ENCODE peak calls at places on chromosomes 13 and 19, in four cellular contexts. K, C, F and W are unnamed samples.

GRCh38 chr13:79128158-79128557 is 277.9 kb downstream of the RBM26 start:
- DNase-seq in F (peak; percentile 6), C (peak; percentile 74), K (peak; percentile 18), W (no peak)

GRCh38 chr13:111920932-111921705 is 145.8 kb upstream of the SOX1 start:
- DNase-seq in F (no peak), K (no peak), C (no peak), W (no peak)

GRCh38 chr19:55156202-55157063 is 1.1 kb downstream of the TNNI3 start:
- DNase-seq in F (peak; percentile 50), C (peak; percentile 25), K (peak; percentile 44), W (no peak)

GRCh38 chr19:3075605-3076431 is 13.5 kb upstream of the TLE5 start:
- DNase-seq in F (no peak), C (no peak), K (no peak), W (no peak)

GRCh38 chr13:29885967-29886366 is 35.5 kb upstream of the UBL3 start:
- DNase-seq in F (no peak), C (no peak), K (no peak), W (no peak)

GRCh38 chr19:8307400-8307964 is 676 bp downstream of the CD320 start:
- DNase-seq in C (no peak), F (no peak), K (no peak), W (no peak)

GRCh38 chr13:84553252-84553651 is 671.0 kb upstream of the SLITRK1 start:
- DNase-seq in F (no peak), C (no peak), K (no peak), W (no peak)

GRCh38 chr13:46893820-46894533 is 2.9 kb downstream of the HTR2A start:
- DNase-seq in C (peak; percentile 36), F (peak; percentile 32), K (peak; percentile 17), W (peak; percentile 71)

GRCh38 chr19:17716309-17716929 is 2.9 kb upstream of the MAP1S start:
- DNase-seq in K (no peak), F (no peak), C (no peak), W (no peak)
- TF ChIP-seq CTCF in K (no peak), F (peak; percentile 36), C (no peak), W (no peak)

GRCh38 chr19:28700176-28700575 is 512.8 kb downstream of the UQCRFS1 start:
- DNase-seq in F (no peak), K (no peak), C (no peak), W (no peak)

GRCh38 chr19:28701491-28701890 is 511.5 kb downstream of the UQCRFS1 start:
- DNase-seq in C (peak; percentile 57), F (no peak), K (no peak), W (no peak)

GRCh38 chr19:28703400-28703956 is 509.5 kb downstream of the UQCRFS1 start:
- DNase-seq in K (no peak), F (no peak), C (no peak), W (no peak)

GRCh38 chr19:28706693-28707092 is 506.3 kb downstream of the UQCRFS1 start:
- DNase-seq in F (no peak), K (no peak), C (no peak), W (no peak)

DNA sequence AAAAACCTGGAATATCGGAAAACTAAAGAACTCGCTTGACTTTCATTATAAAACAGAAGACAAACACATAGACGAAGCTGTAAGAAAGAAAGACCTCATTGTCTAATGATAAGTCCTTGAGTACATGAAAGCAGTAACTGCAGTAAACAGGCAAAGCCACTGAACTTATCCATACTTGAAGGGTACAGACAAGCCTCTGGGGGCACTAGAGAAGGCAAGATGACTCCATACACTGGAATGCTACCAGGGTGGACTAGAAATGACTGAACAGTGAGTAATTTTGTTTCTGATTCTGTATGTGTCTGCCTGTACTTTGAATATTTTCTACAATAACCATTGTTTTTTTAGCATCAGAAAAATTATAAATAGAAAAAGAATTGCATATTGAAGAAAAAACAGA is 507.9 kb downstream of the UQCRFS1 start:
- DNase-seq in F (peak; percentile 80), C (peak; percentile 92), K (peak; percentile 62), W (no peak)
- TF ChIP-seq CTCF in F (peak; percentile 72), C (peak; percentile 54), K (peak; percentile 47), W (no peak)

GRCh38 chr13:83150616-83151307 is 731.5 kb downstream of the SLITRK1 start:
- DNase-seq in F (no peak), K (no peak), C (no peak), W (no peak)
- TF ChIP-seq CTCF in F (no peak), K (no peak), C (no peak), W (no peak)

GRCh38 chr19:11137542-11138384 is 17.8 kb downstream of the SPC24 start:
- DNase-seq in C (peak; percentile 81), K (peak; percentile 84), F (peak; percentile 77), W (peak; percentile 81)
- TF ChIP-seq CTCF in C (peak; percentile 83), K (peak; percentile 89), F (peak; percentile 88), W (peak; percentile 95)

GRCh38 chr13:21297914-21298831 is 121.7 kb downstream of the MRPL57 start:
- DNase-seq in C (peak; percentile 89), F (peak; percentile 78), K (peak; percentile 87), W (peak; percentile 90)

DNA sequence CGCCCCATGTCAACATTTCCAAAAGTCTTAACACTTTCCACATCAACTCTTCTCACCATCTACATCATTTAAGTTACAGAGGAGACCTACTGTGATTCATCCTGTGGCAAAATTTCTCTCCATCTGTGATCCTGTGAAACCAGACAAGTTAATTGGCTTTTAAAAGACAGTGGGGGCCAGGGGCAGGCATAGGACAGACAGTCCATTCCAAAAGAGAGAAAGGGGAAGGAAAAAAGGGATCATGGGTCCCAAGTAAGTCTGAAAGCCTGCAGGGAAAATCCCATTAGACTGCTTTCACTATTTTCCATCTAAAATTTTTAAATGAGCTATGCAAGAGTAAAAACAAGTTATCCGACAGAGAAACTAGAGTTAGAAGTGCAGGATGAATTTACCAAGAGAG is 121.0 kb downstream of the MRPL57 start:
- DNase-seq in K (no peak), C (peak; percentile 17), F (no peak), W (no peak)
- TF ChIP-seq CTCF in K (no peak), C (no peak), F (no peak), W (no peak)

GRCh38 chr13:92172191-92172590 is 773.8 kb downstream of the GPC5 start:
- DNase-seq in F (no peak), C (peak; percentile 63), K (peak; percentile 3), W (no peak)

GRCh38 chr13:92173254-92173653 is 774.8 kb downstream of the GPC5 start:
- DNase-seq in F (no peak), C (no peak), K (no peak), W (no peak)

DNA sequence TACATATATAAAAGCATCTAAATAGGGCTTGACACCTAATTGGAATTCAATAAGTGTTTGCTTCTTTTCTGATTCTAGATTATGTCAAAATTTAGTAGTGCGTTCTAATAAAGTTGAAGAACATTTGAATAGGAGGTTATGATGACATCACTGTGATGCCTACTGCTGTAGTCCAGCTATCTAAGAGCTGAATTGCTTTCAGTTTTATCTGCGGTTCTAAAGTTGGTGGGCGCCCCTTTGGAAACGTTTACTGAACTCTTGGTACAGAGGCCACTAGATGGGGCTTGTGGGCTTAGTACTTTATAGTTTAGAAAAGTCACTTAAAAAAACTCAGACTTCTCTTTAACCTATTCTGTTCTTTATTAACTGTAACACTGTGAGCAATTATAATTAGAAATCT is 776.9 kb downstream of the GPC5 start:
- DNase-seq in C (peak; percentile 80), F (peak; percentile 78), K (peak; percentile 62), W (no peak)
- TF ChIP-seq CTCF in C (peak; percentile 69), F (peak; percentile 74), K (peak; percentile 50), W (peak; percentile 38)

GRCh38 chr13:105147481-105147880 is 1388.0 kb downstream of the EFNB2 start:
- DNase-seq in F (no peak), C (peak; percentile 11), K (no peak), W (no peak)

GRCh38 chr13:105139380-105140285 is 1395.8 kb downstream of the EFNB2 start:
- DNase-seq in K (peak; percentile 62), C (peak; percentile 6), F (peak; percentile 34), W (peak; percentile 18)

GRCh38 chr13:105142556-105142955 is 1392.9 kb downstream of the EFNB2 start:
- DNase-seq in F (no peak), K (no peak), C (no peak), W (no peak)

GRCh38 chr13:105144936-105145335 is 1390.5 kb downstream of the EFNB2 start:
- DNase-seq in F (no peak), K (no peak), C (no peak), W (no peak)

GRCh38 chr13:105144020-105144419 is 1391.4 kb downstream of the EFNB2 start:
- DNase-seq in K (no peak), F (no peak), C (no peak), W (no peak)
- TF ChIP-seq CTCF in K (no peak), F (peak; percentile 5), C (no peak), W (no peak)

GRCh38 chr19:1455002-1455335 is 5.0 kb downstream of the APC2 start:
- DNase-seq in K (no peak), F (no peak), C (no peak), W (no peak)
- TF ChIP-seq CTCF in K (no peak), F (no peak), C (no peak), W (no peak)

DNA sequence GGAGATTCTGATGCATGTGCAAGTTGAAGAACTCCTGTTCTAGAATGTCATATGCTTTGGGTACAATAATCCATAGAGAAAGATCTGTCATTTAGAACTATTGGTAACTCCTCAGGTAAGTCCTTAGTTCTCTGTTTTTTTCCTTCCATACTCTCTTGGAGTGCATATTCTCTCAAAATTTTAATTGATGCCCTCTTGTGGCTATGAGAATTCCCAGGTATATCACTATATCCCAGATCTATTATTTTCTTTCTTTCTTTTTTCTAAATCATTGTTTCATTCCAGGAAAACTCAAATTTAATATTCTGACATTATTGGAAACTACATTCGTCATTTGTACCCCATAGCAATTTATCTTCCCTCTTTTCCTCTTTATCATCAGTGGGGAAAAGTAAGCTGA is 485.4 kb downstream of the KLF5 start:
- DNase-seq in C (no peak), K (no peak), F (no peak), W (no peak)
- TF ChIP-seq CTCF in C (no peak), K (peak; percentile 14), F (no peak), W (no peak)

GRCh38 chr19:57867868-57868492 is 18.3 kb downstream of the ZNF587 start:
- DNase-seq in F (no peak), K (no peak), C (no peak), W (no peak)

GRCh38 chr19:57870225-57870624 is 18.6 kb downstream of the ZNF814 start:
- DNase-seq in F (no peak), C (no peak), K (no peak), W (no peak)

DNA sequence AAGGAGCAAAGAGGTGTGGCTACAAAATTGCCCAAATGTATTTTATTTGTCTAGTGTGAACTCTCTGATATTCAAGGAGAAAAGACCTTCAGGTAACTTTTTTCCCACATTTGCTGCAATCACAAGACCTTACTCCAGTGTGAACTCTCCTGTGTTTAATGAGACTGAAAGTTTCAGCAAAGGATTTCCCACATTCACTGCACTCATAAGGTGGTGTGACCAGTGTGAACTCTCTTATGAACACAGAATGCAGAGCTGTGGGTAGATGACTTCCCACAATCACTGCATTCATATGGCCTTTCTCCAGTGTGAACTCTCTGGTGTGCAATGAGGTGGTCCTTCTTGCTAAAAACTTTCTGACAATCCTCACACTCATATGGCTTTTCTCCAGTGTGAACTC is 16.4 kb downstream of the ZNF814 start:
- DNase-seq in F (no peak), C (no peak), K (no peak), W (no peak)
- TF ChIP-seq CTCF in F (no peak), C (no peak), K (no peak), W (no peak)